ENCODE peak calls at places on chromosomes 3 and 15, in six cellular contexts. Q is tibial artery, D is lung, V is left ventricle myocardium inferior, I is cardiac muscle cell, O is A549. F is an unnamed sample. For H3K9me3, the result is how much of the 10 kb centered on the place peaks cover.

GRCh38 chr15:69783211-69783610 is 314.5 kb downstream of the TLE3 start:
- DNase-seq in I (no peak), D (no peak), O (no peak), V (no peak), Q (no peak), F (no peak)

GRCh38 chr15:83094592-83094991 is 12.9 kb upstream of the TM6SF1 start:
- DNase-seq in Q (no peak), D (no peak), I (peak), O (no peak), V (no peak), F (no peak)

GRCh38 chr15:41559489-41560177 is 621 bp downstream of the TYRO3 start:
- DNase-seq in D (no peak), I (no peak), V (no peak), O (no peak), Q (no peak), F (no peak)

GRCh38 chr3:183122257-183122932 is 23.1 kb upstream of the MCCC1 start:
- DNase-seq in I (peak), D (no peak), Q (no peak), O (peak), V (no peak), F (no peak)

GRCh38 chr15:51076142-51076897 is 18.4 kb downstream of the TNFAIP8L3 start:
- DNase-seq in D (no peak), O (no peak), I (no peak), Q (peak), V (no peak), F (no peak)

GRCh38 chr15:98177950-98178848 is 217.7 kb downstream of the ARRDC4 start:
- DNase-seq in D (peak), V (no peak), I (peak), Q (no peak), O (peak), F (peak)

GRCh38 chr3:38119248-38119544 is 17.7 kb downstream of the ACAA1 start:
- DNase-seq in O (no peak), Q (no peak), V (no peak), I (no peak), D (no peak), F (no peak)

GRCh38 chr3:160180581-160181216 is 44.5 kb upstream of the C3orf80 start:
- DNase-seq in D (no peak), V (no peak), I (no peak), O (no peak), Q (no peak), F (no peak)

GRCh38 chr3:182258538-182259177 is 534.6 kb upstream of the ATP11B start:
- DNase-seq in Q (no peak), O (peak), V (no peak), I (peak), D (no peak), F (no peak)

GRCh38 chr3:123791898-123792297 is 92.2 kb downstream of the MYLK start:
- DNase-seq in Q (no peak), D (no peak), O (no peak), I (no peak), V (no peak), F (no peak)

GRCh38 chr3:118782755-118783202 is 251.9 kb downstream of the IGSF11 start:
- DNase-seq in D (no peak), Q (no peak), O (no peak), V (no peak), I (peak), F (no peak)

GRCh38 chr15:94930441-94930840 is 699.1 kb downstream of the MCTP2 start:
- DNase-seq in Q (no peak), I (no peak), D (no peak), O (no peak), V (no peak), F (no peak)

GRCh38 chr3:45545476-45545875 is 49.1 kb upstream of the LIMD1 start:
- DNase-seq in V (no peak), O (peak), Q (no peak), D (no peak), I (no peak), F (no peak)

GRCh38 chr3:58640700-58641372 is 25.7 kb downstream of the FAM3D start:
- DNase-seq in I (peak), O (peak), Q (peak), V (peak), D (peak), F (peak)

GRCh38 chr15:93141373-93141790 is 52.4 kb upstream of the RGMA start:
- DNase-seq in D (no peak), O (no peak), I (no peak), Q (no peak), V (no peak), F (peak)

GRCh38 chr3:155154255-155154654 is 74.1 kb downstream of the MME start:
- DNase-seq in O (no peak), I (no peak), D (no peak), Q (no peak), V (no peak), F (no peak)

GRCh38 chr3:120423432-120423831 is 27.4 kb downstream of the FSTL1 start:
- DNase-seq in Q (no peak), O (no peak), V (no peak), D (no peak), I (no peak), F (no peak)

GRCh38 chr3:186182850-186183249 is 74.0 kb upstream of the ETV5 start:
- DNase-seq in I (no peak), V (no peak), Q (no peak), O (no peak), D (no peak), F (no peak)

DNA sequence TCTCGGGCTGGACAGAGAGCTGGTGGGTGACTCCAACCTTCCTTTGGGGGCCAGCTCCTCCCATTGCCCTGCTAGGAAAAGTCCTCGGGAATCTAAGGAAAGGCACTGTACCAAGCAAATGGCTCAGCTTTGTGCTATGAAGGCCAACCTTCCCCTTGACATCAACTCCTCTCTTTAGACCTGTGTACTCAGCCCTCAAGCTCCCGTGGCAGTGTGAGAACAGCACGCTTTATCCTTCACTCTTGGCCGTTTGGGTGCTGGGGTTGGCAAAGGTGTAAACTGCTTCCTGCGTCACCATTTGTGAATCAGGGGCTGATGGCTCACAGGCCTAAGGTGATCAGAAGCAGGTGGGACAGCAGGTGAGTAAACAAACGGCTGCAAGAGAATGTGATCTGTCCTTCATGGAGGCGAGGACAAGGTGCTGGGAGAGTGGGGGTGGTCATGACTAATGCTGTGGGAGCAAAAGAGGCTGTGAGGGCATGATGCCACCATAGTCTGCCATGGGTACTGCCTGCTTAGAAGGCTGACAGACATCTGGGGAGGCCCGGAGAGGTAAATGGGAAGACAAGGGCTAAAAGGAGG is 165.2 kb upstream of the TPM1 start:
- DNase-seq in O (no peak), I (no peak), V (no peak), D (no peak), Q (no peak), F (no peak)
- H3K27ac ChIP-seq in O (peak), I (no peak), V (peak), D (no peak), Q (no peak), F (no peak)

GRCh38 chr15:26634319-26634718 is 138.5 kb downstream of the GABRB3 start:
- DNase-seq in V (no peak), O (peak), I (peak), D (no peak), Q (no peak), F (no peak)
- H3K9me3 ChIP-seq in V (under half), O (under half), I (under half), D (under half), Q (under half), F (under half)

GRCh38 chr3:115784739-115785571 is 161.6 kb downstream of the GAP43 start:
- DNase-seq in D (no peak), Q (no peak), I (peak), O (no peak), V (no peak), F (no peak)
- TF ChIP-seq CTCF in D (no peak), Q (no peak), I (no peak), O (no peak), V (peak), F (peak)

GRCh38 chr3:5138214-5138981 is 16.3 kb downstream of the ARL8B start:
- DNase-seq in D (no peak), Q (no peak), V (no peak), I (peak), O (no peak), F (no peak)
- H3K27ac ChIP-seq in D (no peak), Q (peak), V (no peak), I (peak), O (no peak), F (no peak)

GRCh38 chr15:25238716-25239470 is 199.9 kb downstream of the UBE3A start:
- DNase-seq in D (no peak), I (no peak), Q (peak), V (peak), O (no peak), F (no peak)
- H3K9me3 ChIP-seq in D (under half), I (under half), Q (under half), V (under half), O (under half), F (under half)

DNA sequence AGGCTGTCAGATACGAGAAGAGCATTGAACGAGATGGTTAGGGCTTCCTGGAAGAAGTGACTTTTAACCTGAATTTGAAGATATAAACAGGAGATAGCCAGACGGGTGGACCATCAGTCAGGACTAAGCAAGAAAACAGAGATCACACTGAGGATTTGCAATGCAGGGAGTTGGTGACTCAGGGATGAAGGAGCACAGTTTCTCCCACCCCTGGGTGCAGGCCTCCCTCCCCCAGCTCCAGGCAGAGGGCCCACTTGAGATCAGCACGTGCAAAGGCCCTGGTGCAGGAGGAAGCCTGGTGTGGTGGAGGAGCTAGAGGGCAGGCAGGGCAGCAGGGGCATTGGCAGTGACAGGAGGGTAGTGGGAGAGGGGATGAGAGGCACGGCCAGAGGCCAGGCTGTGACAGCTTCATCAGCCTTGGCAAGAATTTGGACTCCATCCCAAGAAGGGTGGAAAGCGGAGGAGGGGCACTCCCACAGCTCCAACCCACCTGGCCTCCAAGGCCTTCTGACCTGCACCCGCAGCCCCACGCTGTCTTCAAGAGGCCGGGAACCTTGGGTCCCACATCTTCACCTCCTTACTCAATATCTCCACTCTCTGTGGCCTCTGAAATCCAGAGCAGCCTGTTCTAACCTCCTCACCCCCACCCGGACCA is 8.7 kb upstream of the PCSK6 start:
- DNase-seq in I (no peak), O (no peak), Q (no peak), D (no peak), V (no peak), F (no peak)
- TF ChIP-seq CTCF in I (no peak), O (no peak), Q (no peak), D (no peak), V (no peak), F (no peak)

DNA sequence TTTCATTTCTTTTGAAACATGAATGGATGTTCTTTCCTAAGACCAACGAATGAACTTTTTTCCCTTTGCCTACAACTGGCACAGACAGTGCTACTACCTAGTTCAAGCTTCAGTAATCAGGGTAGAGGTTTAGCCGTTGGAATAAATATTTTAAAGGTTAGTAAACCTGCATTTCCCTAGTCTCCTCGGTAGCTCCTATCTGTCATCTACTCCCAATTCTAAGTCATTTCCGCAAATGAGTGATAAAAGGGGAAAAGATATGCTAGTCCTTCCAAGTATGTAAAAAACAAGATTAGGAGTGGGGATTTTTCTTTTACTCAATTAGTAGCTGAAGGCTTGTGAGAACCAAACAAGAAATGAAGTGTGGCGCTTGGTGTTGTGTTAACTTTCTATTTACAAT is 15.2 kb downstream of the SLTM start:
- DNase-seq in V (no peak), D (no peak), I (no peak), O (no peak), Q (no peak), F (no peak)
- H3K27ac ChIP-seq in V (no peak), D (no peak), I (peak), O (no peak), Q (no peak), F (no peak)

DNA sequence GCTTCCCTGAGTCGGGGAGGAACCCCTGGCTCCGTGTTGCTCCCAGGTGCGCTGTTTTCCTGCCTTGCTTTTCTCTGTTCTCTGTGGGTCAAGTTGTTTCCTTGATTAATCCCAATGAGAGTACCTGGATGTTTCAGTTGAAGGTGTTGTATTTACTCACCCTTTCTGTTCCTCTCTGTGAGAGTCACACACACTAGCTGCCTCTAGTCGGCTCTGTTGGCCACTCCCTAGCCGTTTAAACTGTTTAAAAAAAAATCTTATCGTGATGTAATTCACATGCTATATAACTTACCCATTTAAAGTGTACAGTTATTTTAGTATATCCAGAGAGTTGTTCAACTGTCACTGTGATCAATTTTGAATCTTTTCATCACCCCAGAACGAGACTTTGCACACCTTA is 74.0 kb downstream of the AKAP13 start:
- DNase-seq in Q (no peak), V (no peak), O (no peak), D (no peak), I (no peak), F (no peak)
- H3K9me3 ChIP-seq in Q (under half), V (under half), O (under half), D (under half), I (under half), F (under half)

GRCh38 chr3:42443292-42443691 is 32.9 kb upstream of the LYZL4 start:
- DNase-seq in O (no peak), Q (no peak), V (no peak), I (no peak), D (no peak), F (no peak)

GRCh38 chr3:42440924-42441323 is 30.5 kb upstream of the LYZL4 start:
- DNase-seq in O (no peak), V (no peak), D (no peak), I (no peak), Q (no peak), F (no peak)

GRCh38 chr3:42443819-42444436 is 33.5 kb upstream of the LYZL4 start:
- DNase-seq in O (peak), I (peak), V (peak), Q (peak), D (peak), F (peak)

GRCh38 chr3:42439461-42440075 is 29.2 kb upstream of the LYZL4 start:
- DNase-seq in Q (no peak), V (no peak), D (no peak), O (no peak), I (no peak), F (no peak)

DNA sequence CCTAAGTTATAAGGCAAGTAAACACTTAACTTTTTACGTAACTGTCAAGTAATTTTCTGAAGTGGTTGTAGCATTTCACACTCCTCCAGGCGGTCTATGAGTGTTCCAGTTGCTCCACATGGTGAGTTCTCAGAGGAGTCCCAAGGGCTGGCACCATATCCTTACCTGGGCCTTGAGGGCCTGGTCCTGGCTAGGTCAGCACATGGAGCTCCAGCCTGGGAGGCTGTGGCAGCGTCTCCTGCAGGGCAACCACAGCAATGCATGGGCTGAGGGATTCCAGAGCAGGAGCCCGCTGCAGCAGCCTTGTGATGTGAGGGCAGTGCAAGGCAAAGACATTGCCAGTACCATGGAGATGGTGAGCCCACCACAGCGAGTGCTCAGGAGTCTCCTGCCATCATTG is 32.2 kb upstream of the LYZL4 start:
- DNase-seq in Q (no peak), I (no peak), D (peak), O (no peak), V (no peak), F (no peak)
- TF ChIP-seq CTCF in Q (no peak), I (peak), D (no peak), O (no peak), V (no peak), F (no peak)